ENCODE peak calls at places on chromosomes 12 and 14, in ten cellular contexts. One of them, this sample, is unnamed.

GRCh38 chr12:98417303-98417702 is 98.1 kb upstream of the TMPO start:
- DNase-seq in fibroblast of lung: no peak
- DNase-seq in nucleus accumbens: no peak
- DNase-seq in stimulated activated CD8-positive, alpha-beta memory T cell treated with anti-CD3 and anti-CD28 coated beads, Interleukin-12 subunit alpha, Interleukin-12 subunit beta, amount 100 ng/mL, for 1 hour: no peak
- DNase-seq in NCI-H460: no peak
- DNase-seq in Jurkat, Clone E6-1: no peak
- DNase-seq in NCI-H1930: no peak
- DNase-seq in GM12891: no peak
- DNase-seq in activated CD4-positive, alpha-beta T cell treated with anti-CD3 and anti-CD28 coated beads for 24 hours: no peak
- DNase-seq in RKO: no peak
- DNase-seq in this sample: peak; percentile 20

GRCh38 chr14:89139404-89140247 is 277.4 kb downstream of the FOXN3 start:
- DNase-seq in fibroblast of lung: peak; percentile 20
- DNase-seq in nucleus accumbens: no peak
- DNase-seq in stimulated activated CD8-positive, alpha-beta memory T cell treated with anti-CD3 and anti-CD28 coated beads, Interleukin-12 subunit alpha, Interleukin-12 subunit beta, amount 100 ng/mL, for 1 hour: no peak
- DNase-seq in NCI-H460: no peak
- DNase-seq in Jurkat, Clone E6-1: no peak
- DNase-seq in NCI-H1930: no peak
- DNase-seq in GM12891: no peak
- DNase-seq in activated CD4-positive, alpha-beta T cell treated with anti-CD3 and anti-CD28 coated beads for 24 hours: no peak
- DNase-seq in RKO: no peak
- DNase-seq in this sample: no peak

GRCh38 chr12:49716546-49716945 is 9.3 kb upstream of the FMNL3 start:
- DNase-seq in fibroblast of lung: no peak
- DNase-seq in nucleus accumbens: no peak
- DNase-seq in stimulated activated CD8-positive, alpha-beta memory T cell treated with anti-CD3 and anti-CD28 coated beads, Interleukin-12 subunit alpha, Interleukin-12 subunit beta, amount 100 ng/mL, for 1 hour: no peak
- DNase-seq in NCI-H460: no peak
- DNase-seq in Jurkat, Clone E6-1: no peak
- DNase-seq in NCI-H1930: no peak
- DNase-seq in GM12891: peak; percentile 31
- DNase-seq in activated CD4-positive, alpha-beta T cell treated with anti-CD3 and anti-CD28 coated beads for 24 hours: no peak
- DNase-seq in RKO: no peak
- DNase-seq in this sample: no peak

GRCh38 chr12:31035944-31036665 is 37.6 kb upstream of the DDX11 start:
- DNase-seq in fibroblast of lung: peak; percentile 42
- DNase-seq in nucleus accumbens: no peak
- DNase-seq in stimulated activated CD8-positive, alpha-beta memory T cell treated with anti-CD3 and anti-CD28 coated beads, Interleukin-12 subunit alpha, Interleukin-12 subunit beta, amount 100 ng/mL, for 1 hour: no peak
- DNase-seq in NCI-H460: no peak
- DNase-seq in Jurkat, Clone E6-1: no peak
- DNase-seq in NCI-H1930: no peak
- DNase-seq in GM12891: no peak
- DNase-seq in activated CD4-positive, alpha-beta T cell treated with anti-CD3 and anti-CD28 coated beads for 24 hours: no peak
- DNase-seq in RKO: no peak
- DNase-seq in this sample: peak; percentile 30

GRCh38 chr14:55071870-55072640 is 20.6 kb downstream of the MAPK1IP1L start:
- DNase-seq in fibroblast of lung: peak; percentile 98
- DNase-seq in nucleus accumbens: peak; percentile 6
- DNase-seq in stimulated activated CD8-positive, alpha-beta memory T cell treated with anti-CD3 and anti-CD28 coated beads, Interleukin-12 subunit alpha, Interleukin-12 subunit beta, amount 100 ng/mL, for 1 hour: no peak
- DNase-seq in NCI-H460: no peak
- DNase-seq in Jurkat, Clone E6-1: no peak
- DNase-seq in NCI-H1930: no peak
- DNase-seq in GM12891: no peak
- DNase-seq in activated CD4-positive, alpha-beta T cell treated with anti-CD3 and anti-CD28 coated beads for 24 hours: no peak
- DNase-seq in RKO: peak; percentile 82
- DNase-seq in this sample: peak; percentile 62

GRCh38 chr12:54602661-54603060 is 14.2 kb upstream of the PPP1R1A start:
- DNase-seq in fibroblast of lung: no peak
- DNase-seq in nucleus accumbens: no peak
- DNase-seq in stimulated activated CD8-positive, alpha-beta memory T cell treated with anti-CD3 and anti-CD28 coated beads, Interleukin-12 subunit alpha, Interleukin-12 subunit beta, amount 100 ng/mL, for 1 hour: no peak
- DNase-seq in NCI-H460: no peak
- DNase-seq in Jurkat, Clone E6-1: no peak
- DNase-seq in NCI-H1930: no peak
- DNase-seq in GM12891: no peak
- DNase-seq in activated CD4-positive, alpha-beta T cell treated with anti-CD3 and anti-CD28 coated beads for 24 hours: no peak
- DNase-seq in RKO: no peak
- DNase-seq in this sample: no peak

GRCh38 chr12:116855744-116856470 is 25.3 kb downstream of the HRK start:
- DNase-seq in fibroblast of lung: no peak
- DNase-seq in nucleus accumbens: no peak
- DNase-seq in stimulated activated CD8-positive, alpha-beta memory T cell treated with anti-CD3 and anti-CD28 coated beads, Interleukin-12 subunit alpha, Interleukin-12 subunit beta, amount 100 ng/mL, for 1 hour: no peak
- DNase-seq in NCI-H460: no peak
- DNase-seq in Jurkat, Clone E6-1: no peak
- DNase-seq in NCI-H1930: no peak
- DNase-seq in GM12891: no peak
- DNase-seq in activated CD4-positive, alpha-beta T cell treated with anti-CD3 and anti-CD28 coated beads for 24 hours: no peak
- DNase-seq in RKO: no peak
- DNase-seq in this sample: no peak

GRCh38 chr14:55705651-55706340 is 125.8 kb downstream of the KTN1 start:
- DNase-seq in fibroblast of lung: peak; percentile 20
- DNase-seq in nucleus accumbens: no peak
- DNase-seq in stimulated activated CD8-positive, alpha-beta memory T cell treated with anti-CD3 and anti-CD28 coated beads, Interleukin-12 subunit alpha, Interleukin-12 subunit beta, amount 100 ng/mL, for 1 hour: no peak
- DNase-seq in NCI-H460: no peak
- DNase-seq in Jurkat, Clone E6-1: peak; percentile 38
- DNase-seq in NCI-H1930: no peak
- DNase-seq in GM12891: no peak
- DNase-seq in activated CD4-positive, alpha-beta T cell treated with anti-CD3 and anti-CD28 coated beads for 24 hours: no peak
- DNase-seq in RKO: no peak
- DNase-seq in this sample: no peak

GRCh38 chr12:58008658-58009057 is 67.3 kb downstream of the ATP23 start:
- DNase-seq in fibroblast of lung: no peak
- DNase-seq in nucleus accumbens: no peak
- DNase-seq in stimulated activated CD8-positive, alpha-beta memory T cell treated with anti-CD3 and anti-CD28 coated beads, Interleukin-12 subunit alpha, Interleukin-12 subunit beta, amount 100 ng/mL, for 1 hour: no peak
- DNase-seq in NCI-H460: no peak
- DNase-seq in Jurkat, Clone E6-1: no peak
- DNase-seq in NCI-H1930: no peak
- DNase-seq in GM12891: no peak
- DNase-seq in activated CD4-positive, alpha-beta T cell treated with anti-CD3 and anti-CD28 coated beads for 24 hours: no peak
- DNase-seq in RKO: no peak
- DNase-seq in this sample: no peak

GRCh38 chr12:77947326-77947725 is 116.6 kb downstream of the NAV3 start:
- DNase-seq in fibroblast of lung: peak; percentile 81
- DNase-seq in nucleus accumbens: no peak
- DNase-seq in stimulated activated CD8-positive, alpha-beta memory T cell treated with anti-CD3 and anti-CD28 coated beads, Interleukin-12 subunit alpha, Interleukin-12 subunit beta, amount 100 ng/mL, for 1 hour: no peak
- DNase-seq in NCI-H460: no peak
- DNase-seq in Jurkat, Clone E6-1: no peak
- DNase-seq in NCI-H1930: no peak
- DNase-seq in GM12891: no peak
- DNase-seq in activated CD4-positive, alpha-beta T cell treated with anti-CD3 and anti-CD28 coated beads for 24 hours: no peak
- DNase-seq in RKO: peak; percentile 82
- DNase-seq in this sample: peak; percentile 63

GRCh38 chr12:11460343-11461023 is 65.1 kb upstream of the PRB2 start:
- DNase-seq in fibroblast of lung: no peak
- DNase-seq in nucleus accumbens: no peak
- DNase-seq in stimulated activated CD8-positive, alpha-beta memory T cell treated with anti-CD3 and anti-CD28 coated beads, Interleukin-12 subunit alpha, Interleukin-12 subunit beta, amount 100 ng/mL, for 1 hour: no peak
- DNase-seq in NCI-H460: no peak
- DNase-seq in Jurkat, Clone E6-1: no peak
- DNase-seq in NCI-H1930: no peak
- DNase-seq in GM12891: no peak
- DNase-seq in activated CD4-positive, alpha-beta T cell treated with anti-CD3 and anti-CD28 coated beads for 24 hours: no peak
- DNase-seq in RKO: no peak
- DNase-seq in this sample: no peak

GRCh38 chr14:86462193-86462592 is 932.2 kb downstream of the FLRT2 start:
- DNase-seq in fibroblast of lung: peak; percentile 3
- DNase-seq in nucleus accumbens: no peak
- DNase-seq in stimulated activated CD8-positive, alpha-beta memory T cell treated with anti-CD3 and anti-CD28 coated beads, Interleukin-12 subunit alpha, Interleukin-12 subunit beta, amount 100 ng/mL, for 1 hour: no peak
- DNase-seq in NCI-H460: peak; percentile 27
- DNase-seq in Jurkat, Clone E6-1: peak; percentile 8
- DNase-seq in NCI-H1930: no peak
- DNase-seq in GM12891: no peak
- DNase-seq in activated CD4-positive, alpha-beta T cell treated with anti-CD3 and anti-CD28 coated beads for 24 hours: no peak
- DNase-seq in RKO: peak; percentile 14
- DNase-seq in this sample: peak; percentile 6

GRCh38 chr12:131131808-131132117 is 178.1 kb downstream of the ADGRD1 start:
- DNase-seq in fibroblast of lung: no peak
- DNase-seq in nucleus accumbens: no peak
- DNase-seq in stimulated activated CD8-positive, alpha-beta memory T cell treated with anti-CD3 and anti-CD28 coated beads, Interleukin-12 subunit alpha, Interleukin-12 subunit beta, amount 100 ng/mL, for 1 hour: no peak
- DNase-seq in NCI-H460: no peak
- DNase-seq in Jurkat, Clone E6-1: no peak
- DNase-seq in NCI-H1930: no peak
- DNase-seq in GM12891: no peak
- DNase-seq in activated CD4-positive, alpha-beta T cell treated with anti-CD3 and anti-CD28 coated beads for 24 hours: no peak
- DNase-seq in RKO: no peak
- DNase-seq in this sample: no peak

GRCh38 chr12:104641862-104642261 is 185.1 kb downstream of the CHST11 start:
- DNase-seq in fibroblast of lung: no peak
- DNase-seq in nucleus accumbens: no peak
- DNase-seq in stimulated activated CD8-positive, alpha-beta memory T cell treated with anti-CD3 and anti-CD28 coated beads, Interleukin-12 subunit alpha, Interleukin-12 subunit beta, amount 100 ng/mL, for 1 hour: no peak
- DNase-seq in NCI-H460: no peak
- DNase-seq in Jurkat, Clone E6-1: no peak
- DNase-seq in NCI-H1930: no peak
- DNase-seq in GM12891: peak; percentile 48
- DNase-seq in activated CD4-positive, alpha-beta T cell treated with anti-CD3 and anti-CD28 coated beads for 24 hours: no peak
- DNase-seq in RKO: no peak
- DNase-seq in this sample: no peak

GRCh38 chr14:100450736-100451135 is 127.6 kb downstream of the SLC25A47 start:
- DNase-seq in fibroblast of lung: no peak
- DNase-seq in nucleus accumbens: no peak
- DNase-seq in stimulated activated CD8-positive, alpha-beta memory T cell treated with anti-CD3 and anti-CD28 coated beads, Interleukin-12 subunit alpha, Interleukin-12 subunit beta, amount 100 ng/mL, for 1 hour: no peak
- DNase-seq in NCI-H460: no peak
- DNase-seq in Jurkat, Clone E6-1: no peak
- DNase-seq in NCI-H1930: no peak
- DNase-seq in GM12891: no peak
- DNase-seq in activated CD4-positive, alpha-beta T cell treated with anti-CD3 and anti-CD28 coated beads for 24 hours: no peak
- DNase-seq in RKO: no peak
- DNase-seq in this sample: no peak

GRCh38 chr14:34211732-34212131 is 250.3 kb downstream of the SPTSSA start:
- DNase-seq in fibroblast of lung: peak; percentile 44
- DNase-seq in nucleus accumbens: no peak
- DNase-seq in stimulated activated CD8-positive, alpha-beta memory T cell treated with anti-CD3 and anti-CD28 coated beads, Interleukin-12 subunit alpha, Interleukin-12 subunit beta, amount 100 ng/mL, for 1 hour: no peak
- DNase-seq in NCI-H460: no peak
- DNase-seq in Jurkat, Clone E6-1: no peak
- DNase-seq in NCI-H1930: no peak
- DNase-seq in GM12891: no peak
- DNase-seq in activated CD4-positive, alpha-beta T cell treated with anti-CD3 and anti-CD28 coated beads for 24 hours: no peak
- DNase-seq in RKO: no peak
- DNase-seq in this sample: no peak

GRCh38 chr12:52318241-52318990 is 2.8 kb downstream of the KRT83 start:
- DNase-seq in fibroblast of lung: no peak
- DNase-seq in nucleus accumbens: no peak
- DNase-seq in stimulated activated CD8-positive, alpha-beta memory T cell treated with anti-CD3 and anti-CD28 coated beads, Interleukin-12 subunit alpha, Interleukin-12 subunit beta, amount 100 ng/mL, for 1 hour: no peak
- DNase-seq in NCI-H460: no peak
- DNase-seq in Jurkat, Clone E6-1: no peak
- DNase-seq in NCI-H1930: no peak
- DNase-seq in GM12891: no peak
- DNase-seq in activated CD4-positive, alpha-beta T cell treated with anti-CD3 and anti-CD28 coated beads for 24 hours: no peak
- DNase-seq in RKO: no peak
- DNase-seq in this sample: no peak

GRCh38 chr12:81598205-81598604 is 160.9 kb downstream of the PPFIA2 start:
- DNase-seq in fibroblast of lung: peak; percentile 5
- DNase-seq in nucleus accumbens: no peak
- DNase-seq in stimulated activated CD8-positive, alpha-beta memory T cell treated with anti-CD3 and anti-CD28 coated beads, Interleukin-12 subunit alpha, Interleukin-12 subunit beta, amount 100 ng/mL, for 1 hour: no peak
- DNase-seq in NCI-H460: no peak
- DNase-seq in Jurkat, Clone E6-1: no peak
- DNase-seq in NCI-H1930: no peak
- DNase-seq in GM12891: no peak
- DNase-seq in activated CD4-positive, alpha-beta T cell treated with anti-CD3 and anti-CD28 coated beads for 24 hours: no peak
- DNase-seq in RKO: no peak
- DNase-seq in this sample: no peak

GRCh38 chr14:71175491-71175890 is 268.2 kb downstream of the PCNX1 start:
- DNase-seq in fibroblast of lung: no peak
- DNase-seq in nucleus accumbens: no peak
- DNase-seq in stimulated activated CD8-positive, alpha-beta memory T cell treated with anti-CD3 and anti-CD28 coated beads, Interleukin-12 subunit alpha, Interleukin-12 subunit beta, amount 100 ng/mL, for 1 hour: no peak
- DNase-seq in NCI-H460: no peak
- DNase-seq in Jurkat, Clone E6-1: no peak
- DNase-seq in NCI-H1930: no peak
- DNase-seq in GM12891: no peak
- DNase-seq in activated CD4-positive, alpha-beta T cell treated with anti-CD3 and anti-CD28 coated beads for 24 hours: no peak
- DNase-seq in RKO: no peak
- DNase-seq in this sample: no peak

GRCh38 chr12:128966411-128966810 is 113.1 kb downstream of the GLT1D1 start:
- DNase-seq in fibroblast of lung: no peak
- DNase-seq in nucleus accumbens: no peak
- DNase-seq in stimulated activated CD8-positive, alpha-beta memory T cell treated with anti-CD3 and anti-CD28 coated beads, Interleukin-12 subunit alpha, Interleukin-12 subunit beta, amount 100 ng/mL, for 1 hour: no peak
- DNase-seq in NCI-H460: no peak
- DNase-seq in Jurkat, Clone E6-1: no peak
- DNase-seq in NCI-H1930: no peak
- DNase-seq in GM12891: no peak
- DNase-seq in activated CD4-positive, alpha-beta T cell treated with anti-CD3 and anti-CD28 coated beads for 24 hours: no peak
- DNase-seq in RKO: no peak
- DNase-seq in this sample: no peak

GRCh38 chr12:20148241-20148640 is 220.1 kb upstream of the PDE3A start:
- DNase-seq in fibroblast of lung: peak; percentile 64
- DNase-seq in nucleus accumbens: no peak
- DNase-seq in stimulated activated CD8-positive, alpha-beta memory T cell treated with anti-CD3 and anti-CD28 coated beads, Interleukin-12 subunit alpha, Interleukin-12 subunit beta, amount 100 ng/mL, for 1 hour: no peak
- DNase-seq in NCI-H460: no peak
- DNase-seq in Jurkat, Clone E6-1: no peak
- DNase-seq in NCI-H1930: no peak
- DNase-seq in GM12891: no peak
- DNase-seq in activated CD4-positive, alpha-beta T cell treated with anti-CD3 and anti-CD28 coated beads for 24 hours: no peak
- DNase-seq in RKO: no peak
- DNase-seq in this sample: no peak

GRCh38 chr12:131793623-131794022 is 34.6 kb upstream of the MMP17 start:
- DNase-seq in fibroblast of lung: peak; percentile 88
- DNase-seq in nucleus accumbens: no peak
- DNase-seq in stimulated activated CD8-positive, alpha-beta memory T cell treated with anti-CD3 and anti-CD28 coated beads, Interleukin-12 subunit alpha, Interleukin-12 subunit beta, amount 100 ng/mL, for 1 hour: no peak
- DNase-seq in NCI-H460: no peak
- DNase-seq in Jurkat, Clone E6-1: no peak
- DNase-seq in NCI-H1930: no peak
- DNase-seq in GM12891: no peak
- DNase-seq in activated CD4-positive, alpha-beta T cell treated with anti-CD3 and anti-CD28 coated beads for 24 hours: no peak
- DNase-seq in RKO: no peak
- DNase-seq in this sample: peak; percentile 76

GRCh38 chr12:57089259-57090245 is 638 bp downstream of the NAB2 start:
- DNase-seq in fibroblast of lung: peak; percentile 57
- DNase-seq in nucleus accumbens: peak; percentile 70
- DNase-seq in stimulated activated CD8-positive, alpha-beta memory T cell treated with anti-CD3 and anti-CD28 coated beads, Interleukin-12 subunit alpha, Interleukin-12 subunit beta, amount 100 ng/mL, for 1 hour: peak; percentile 51
- DNase-seq in NCI-H460: no peak
- DNase-seq in Jurkat, Clone E6-1: no peak
- DNase-seq in NCI-H1930: no peak
- DNase-seq in GM12891: no peak
- DNase-seq in activated CD4-positive, alpha-beta T cell treated with anti-CD3 and anti-CD28 coated beads for 24 hours: no peak
- DNase-seq in RKO: peak; percentile 65
- DNase-seq in this sample: peak; percentile 75

GRCh38 chr12:58306266-58306995 is 365.1 kb downstream of the ATP23 start:
- DNase-seq in fibroblast of lung: no peak
- DNase-seq in nucleus accumbens: no peak
- DNase-seq in stimulated activated CD8-positive, alpha-beta memory T cell treated with anti-CD3 and anti-CD28 coated beads, Interleukin-12 subunit alpha, Interleukin-12 subunit beta, amount 100 ng/mL, for 1 hour: no peak
- DNase-seq in NCI-H460: no peak
- DNase-seq in Jurkat, Clone E6-1: no peak
- DNase-seq in NCI-H1930: no peak
- DNase-seq in GM12891: no peak
- DNase-seq in activated CD4-positive, alpha-beta T cell treated with anti-CD3 and anti-CD28 coated beads for 24 hours: no peak
- DNase-seq in RKO: no peak
- DNase-seq in this sample: no peak

This sample was measured in fibroblast of villous mesenchyme.